ENCODE peak calls at places on chromosomes 16 and 17, in ten cellular contexts. T is ELF-1; H is AG20443; X is stimulated activated CD8-positive, alpha-beta memory T cell treated with anti-CD3 and anti-CD28 coated beads, Interleukin-2, amount 100 ng/mL, for 48 hours; P is Ammon's horn; S is left cardiac atrium; E is NCI-H2081; F is NCI-H1048; I is stimulated activated CD4-positive, alpha-beta T cell treated with anti-CD3 and anti-CD28 coated beads, Interleukin-15, amount 100 ng/mL, for 24 hours; J is GM12865. D is an unnamed sample.

GRCh38 chr16:10501016-10501607 is 79.3 kb downstream of the EMP2 start:
- DNase-seq in T (peak; percentile 17), H (no peak), X (no peak), P (no peak), S (no peak), E (no peak), F (no peak), I (no peak), J (peak; percentile 55), D (no peak)

GRCh38 chr16:117381-118365 is 20.8 kb downstream of the NPRL3 start:
- DNase-seq in T (peak; percentile 81), H (peak; percentile 76), X (peak; percentile 35), P (peak; percentile 61), S (peak; percentile 68), E (peak; percentile 72), F (no peak), I (peak; percentile 75), J (peak; percentile 69), D (peak; percentile 2)

GRCh38 chr17:10022416-10022815 is 117.3 kb upstream of the RCVRN start:
- DNase-seq in T (no peak), H (no peak), X (no peak), P (no peak), S (peak; percentile 43), E (no peak), F (no peak), I (no peak), J (no peak), D (no peak)

GRCh38 chr16:69141936-69142335 is 9.5 kb downstream of the UTP4 start:
- DNase-seq in T (no peak), H (no peak), X (no peak), P (no peak), S (no peak), E (no peak), F (no peak), I (no peak), J (no peak), D (no peak)

GRCh38 chr16:22296225-22297113 is 740 bp upstream of the POLR3E start:
- DNase-seq in T (no peak), H (no peak), X (no peak), P (no peak), S (no peak), E (peak; percentile 39), F (no peak), I (no peak), J (no peak), D (no peak)

GRCh38 chr16:65500007-65500406 is 378.1 kb upstream of the CDH11 start:
- DNase-seq in T (no peak), H (no peak), X (no peak), P (no peak), S (no peak), E (no peak), F (no peak), I (no peak), J (no peak), D (no peak)

GRCh38 chr16:21121150-21121549 is 29.5 kb downstream of the DNAH3 start:
- DNase-seq in T (no peak), H (no peak), X (no peak), P (no peak), S (no peak), E (no peak), F (no peak), I (no peak), J (no peak), D (no peak)

GRCh38 chr17:64081802-64082799 is 47.8 kb downstream of the ERN1 start:
- DNase-seq in T (no peak), H (peak; percentile 37), X (no peak), P (peak; percentile 25), S (no peak), E (peak; percentile 86), F (no peak), I (peak; percentile 28), J (peak; percentile 81), D (peak; percentile 64)

GRCh38 chr16:88284626-88285513 is 97.9 kb upstream of the ZNF469 start:
- DNase-seq in T (no peak), H (no peak), X (no peak), P (no peak), S (no peak), E (no peak), F (no peak), I (no peak), J (no peak), D (no peak)

GRCh38 chr17:16283705-16284104 is 66.7 kb downstream of the PIGL start:
- DNase-seq in T (no peak), H (no peak), X (no peak), P (no peak), S (no peak), E (no peak), F (no peak), I (no peak), J (no peak), D (no peak)

GRCh38 chr16:1290032-1290431 is 19.4 kb upstream of the UBE2I start:
- DNase-seq in T (peak; percentile 47), H (no peak), X (no peak), P (no peak), S (no peak), E (no peak), F (no peak), I (no peak), J (no peak), D (no peak)